ENCODE peak calls at places on chromosomes 4 and X, in six cellular contexts. I is HCT116, E is GM12878, D is SK-N-SH, H is HepG2, Q is K562. B is an unnamed sample.

GRCh38 chr4:112277705-112278448 is 7.8 kb downstream of the TIFA start:
- DNase-seq in H (no peak), I (no peak), D (no peak), Q (no peak), E (no peak), B (no peak)

GRCh38 chr4:108953941-108954340 is 191.1 kb upstream of the ETNPPL start:
- DNase-seq in E (no peak), I (no peak), D (no peak), Q (no peak), H (no peak), B (no peak)

GRCh38 chr4:162164881-162165528 is 1.2 kb upstream of the FSTL5 start:
- DNase-seq in E (no peak), Q (no peak), D (no peak), I (no peak), H (no peak), B (no peak)

GRCh38 chrX:31166832-31167231 is 95.0 kb upstream of the FTHL17 start:
- DNase-seq in Q (no peak), E (no peak), D (no peak), I (no peak), H (no peak), B (no peak)

GRCh38 chr4:7394681-7395451 is 39.9 kb downstream of the PSAPL1 start:
- DNase-seq in I (no peak), H (no peak), E (no peak), Q (no peak), D (peak), B (no peak)

GRCh38 chr4:4613641-4614286 is 71.9 kb upstream of the STX18 start:
- DNase-seq in D (no peak), H (no peak), I (no peak), Q (no peak), E (no peak), B (no peak)

GRCh38 chrX:153161952-153162351 is 17.1 kb upstream of the MAGEA1 start:
- DNase-seq in I (no peak), Q (no peak), H (no peak), D (no peak), E (no peak), B (no peak)

GRCh38 chr4:74016068-74016467 is 17.6 kb upstream of the CXCL5 start:
- DNase-seq in Q (no peak), E (no peak), H (no peak), D (no peak), I (no peak), B (no peak)

GRCh38 chr4:184958127-184958806 is 60.0 kb upstream of the HELT start:
- DNase-seq in H (no peak), I (no peak), Q (no peak), E (no peak), D (no peak), B (no peak)

GRCh38 chr4:25973346-25973745 is 59.3 kb downstream of the SMIM20 start:
- DNase-seq in I (no peak), D (no peak), E (no peak), H (no peak), Q (no peak), B (no peak)

GRCh38 chrX:155132110-155132509 is 60.8 kb downstream of the BRCC3 start:
- DNase-seq in H (no peak), Q (no peak), I (no peak), D (no peak), E (no peak), B (no peak)

GRCh38 chrX:71315917-71316316 is 14.4 kb downstream of the ITGB1BP2 start:
- DNase-seq in H (no peak), Q (no peak), D (no peak), I (no peak), E (no peak), B (no peak)

GRCh38 chr4:140738111-140738510 is 18.1 kb downstream of the TBC1D9 start:
- DNase-seq in H (no peak), Q (no peak), I (no peak), D (no peak), E (no peak), B (no peak)
- H3K4me3 ChIP-seq in H (no peak), Q (no peak), I (no peak), D (no peak), E (no peak), B (no peak)

GRCh38 chr4:110032603-110033002 is 119.9 kb downstream of the EGF start:
- DNase-seq in D (no peak), I (no peak), Q (no peak), E (no peak), H (no peak), B (no peak)
- TF ChIP-seq REST in D (no peak), I (no peak), Q (no peak), E (no peak), H (no peak), B (no peak)

DNA sequence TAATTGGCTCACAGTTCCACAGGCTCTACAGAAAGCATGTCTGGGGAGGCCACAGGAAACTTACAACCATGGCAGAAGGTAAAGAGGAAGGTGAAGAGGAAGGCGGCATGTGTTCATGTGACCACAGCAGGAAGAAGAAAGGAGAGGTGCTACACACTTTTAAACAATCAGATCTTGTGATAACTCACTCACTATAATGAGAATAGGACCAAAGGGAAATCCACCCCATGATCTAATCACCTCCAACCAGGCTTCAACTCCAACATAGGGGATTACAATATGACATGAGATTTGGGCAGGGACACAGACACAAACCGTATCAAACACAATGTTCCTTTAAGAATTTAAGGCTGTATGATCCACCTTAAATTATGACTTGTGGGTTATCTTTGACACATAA is 10.5 kb upstream of the PGM2 start:
- DNase-seq in Q (no peak), D (no peak), H (no peak), I (no peak), E (no peak), B (no peak)
- TF ChIP-seq SIN3A in Q (no peak), D (no peak), H (no peak), I (no peak), E (no peak), B (no peak)

DNA sequence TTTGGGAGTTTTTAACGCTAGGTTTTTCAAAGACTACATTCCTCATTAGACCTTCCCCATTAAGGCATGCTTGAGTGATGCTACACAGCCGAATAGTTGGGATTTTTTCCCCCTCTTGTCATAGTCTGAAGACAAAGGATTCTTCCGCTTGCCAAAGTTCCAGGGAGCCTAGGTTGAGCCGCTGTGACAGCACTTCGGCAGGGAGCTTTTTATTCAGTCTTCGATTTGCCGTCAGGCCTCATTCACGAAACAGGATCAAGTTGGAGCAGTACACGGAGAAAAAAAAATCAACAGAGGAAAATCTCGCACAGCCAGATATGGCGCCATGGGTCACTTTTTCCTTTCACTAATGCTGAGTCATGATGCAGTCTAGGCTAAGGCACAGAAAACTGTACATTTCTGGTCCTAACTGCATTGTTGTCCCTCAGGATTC is 24.3 kb downstream of the SHROOM3 start:
- DNase-seq in E (no peak), I (peak), D (no peak), Q (no peak), H (no peak), B (no peak)
- H3K4me3 ChIP-seq in E (no peak), I (peak), D (no peak), Q (no peak), H (no peak), B (no peak)

GRCh38 chr4:113901994-113902787 is 77.3 kb downstream of the ARSJ start:
- DNase-seq in I (no peak), H (peak), Q (no peak), D (no peak), E (no peak), B (no peak)
- TF ChIP-seq REST in I (no peak), H (no peak), Q (no peak), D (no peak), E (no peak), B (no peak)

DNA sequence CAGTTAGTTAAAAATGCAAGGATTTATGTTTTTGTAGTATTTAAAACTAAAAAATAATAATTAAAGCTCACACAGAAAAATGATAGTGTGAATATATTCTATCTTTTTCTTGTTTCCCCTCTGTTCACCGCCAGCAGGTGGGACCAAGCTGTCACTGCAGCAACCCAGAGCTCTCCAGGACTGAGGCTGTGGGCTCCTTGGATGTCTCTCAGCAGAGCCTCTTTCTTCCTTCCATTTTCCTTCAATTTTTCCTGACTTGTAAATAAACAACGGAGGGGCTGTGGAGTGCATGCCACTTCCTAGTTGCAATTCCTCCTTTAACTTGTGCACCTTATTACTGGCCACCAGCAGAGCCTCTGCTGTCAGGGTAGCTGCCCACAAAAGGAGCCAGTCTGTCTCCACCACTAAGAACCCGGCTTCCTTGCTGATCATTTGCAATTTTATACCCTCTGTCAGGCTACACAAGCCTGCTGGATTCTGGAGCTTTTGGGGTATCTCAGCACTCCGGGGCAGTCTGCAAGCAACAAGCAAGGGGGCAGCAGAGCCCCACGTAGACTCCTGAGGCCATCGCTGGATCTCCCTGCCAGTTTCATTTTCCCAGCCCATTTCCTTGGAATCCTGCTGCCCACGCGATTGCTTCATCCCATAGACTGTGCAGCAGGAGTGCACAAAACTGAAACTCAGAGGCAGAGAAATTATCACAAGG is 1467.4 kb downstream of the C4orf33 start:
- DNase-seq in D (peak), E (no peak), Q (no peak), H (peak), I (peak), B (no peak)
- TF ChIP-seq SIN3A in D (no peak), E (no peak), Q (no peak), H (no peak), I (no peak), B (no peak)

GRCh38 chr4:82786004-82786400 is 12.6 kb downstream of the SCD5 start:
- DNase-seq in D (no peak), E (no peak), Q (no peak), H (no peak), I (no peak), B (no peak)
- H3K4me3 ChIP-seq in D (peak), E (no peak), Q (no peak), H (no peak), I (peak), B (no peak)

B was measured in Panc1.